ENCODE peak calls at places on chromosomes 6 and 20, in five cellular contexts. M is WTC11, J is HepG2, C is K562, R is GM23338. W is an unnamed sample.

GRCh38 chr20:2920473-2920872 is 47.2 kb downstream of the PTPRA start:
- DNase-seq in M (no peak), R (peak; percentile 59), C (no peak), J (no peak), W (no peak)

GRCh38 chr6:72819609-72820008 is 197.7 kb downstream of the KCNQ5 start:
- DNase-seq in J (no peak), C (peak; percentile 6), R (no peak), M (no peak), W (no peak)

GRCh38 chr6:3321042-3321441 is 62.3 kb downstream of the PSMG4 start:
- DNase-seq in C (no peak), R (no peak), J (no peak), M (no peak), W (no peak)

GRCh38 chr6:85551264-85551663 is 42.4 kb downstream of the SNX14 start:
- DNase-seq in M (no peak), R (peak; percentile 37), J (no peak), C (peak; percentile 58), W (no peak)

GRCh38 chr6:45548657-45549515 is 171.2 kb upstream of the SUPT3H start:
- DNase-seq in J (no peak), R (no peak), C (no peak), M (no peak), W (no peak)

GRCh38 chr20:62002882-62003480 is 62.7 kb downstream of the TAF4 start:
- DNase-seq in M (no peak), C (no peak), J (peak; percentile 51), R (no peak), W (no peak)

GRCh38 chr6:55882731-55883595 is 7.6 kb upstream of the BMP5 start:
- DNase-seq in M (no peak), J (no peak), R (no peak), C (no peak), W (no peak)

GRCh38 chr6:137309078-137309762 is 90.0 kb upstream of the IFNGR1 start:
- DNase-seq in C (peak; percentile 46), R (peak; percentile 66), M (peak; percentile 33), J (peak; percentile 56), W (no peak)

GRCh38 chr6:17470209-17470952 is 77.0 kb downstream of the CAP2 start:
- DNase-seq in M (no peak), J (no peak), R (no peak), C (no peak), W (peak; percentile 10)

GRCh38 chr20:59645761-59646171 is 41.4 kb downstream of the PHACTR3 start:
- DNase-seq in M (no peak), R (no peak), C (no peak), J (no peak), W (no peak)

GRCh38 chr6:35967059-35967769 is 46.3 kb upstream of the SRPK1 start:
- DNase-seq in C (no peak), M (no peak), R (no peak), J (peak; percentile 68), W (no peak)

GRCh38 chr6:93848011-93848620 is 428.8 kb upstream of the EPHA7 start:
- DNase-seq in M (no peak), J (no peak), R (no peak), C (no peak), W (no peak)

GRCh38 chr20:34524426-34524825 is 8.2 kb downstream of the DYNLRB1 start:
- DNase-seq in C (no peak), M (no peak), R (no peak), J (no peak), W (peak; percentile 11)

GRCh38 chr20:16308754-16309153 is 264.5 kb downstream of the KIF16B start:
- DNase-seq in R (no peak), C (no peak), J (no peak), M (no peak), W (no peak)

GRCh38 chr6:150857062-150857905 is 8.2 kb upstream of the MTHFD1L start:
- DNase-seq in R (no peak), C (no peak), J (peak; percentile 15), M (no peak), W (no peak)

GRCh38 chr6:152595507-152595906 is 41.7 kb downstream of the SYNE1 start:
- DNase-seq in M (no peak), J (peak; percentile 16), C (no peak), R (peak; percentile 51), W (no peak)

GRCh38 chr6:128275681-128276080 is 244.7 kb downstream of the PTPRK start:
- DNase-seq in M (no peak), J (no peak), C (no peak), R (no peak), W (no peak)

GRCh38 chr6:30219244-30219643 is 6.0 kb upstream of the TRIM26 start:
- DNase-seq in C (peak; percentile 46), M (peak; percentile 44), R (peak; percentile 78), J (peak; percentile 77), W (peak; percentile 59)

GRCh38 chr6:743320-744096 is 50.6 kb upstream of the EXOC2 start:
- DNase-seq in M (no peak), J (no peak), C (no peak), R (no peak), W (no peak)

GRCh38 chr6:84508981-84509380 is 255.4 kb downstream of the TBX18 start:
- DNase-seq in C (no peak), J (no peak), M (no peak), R (no peak), W (no peak)

GRCh38 chr20:34045294-34045693 is 51.6 kb downstream of the RALY start:
- DNase-seq in R (no peak), C (peak; percentile 39), M (no peak), J (peak; percentile 73), W (no peak)

GRCh38 chr6:110116258-110116657 is 63.2 kb downstream of the WASF1 start:
- DNase-seq in J (no peak), R (peak; percentile 40), M (peak; percentile 22), C (no peak), W (no peak)

GRCh38 chr6:130978660-130979396 is 84.2 kb downstream of the EPB41L2 start:
- DNase-seq in M (no peak), R (no peak), J (no peak), C (no peak), W (no peak)

GRCh38 chr20:5402903-5403531 is 86.3 kb upstream of the PROKR2 start:
- DNase-seq in J (peak; percentile 62), M (peak; percentile 67), C (peak; percentile 36), R (peak; percentile 79), W (peak; percentile 74)

GRCh38 chr6:52183131-52183530 is 3.0 kb upstream of the IL17A start:
- DNase-seq in C (no peak), M (no peak), R (no peak), J (no peak), W (no peak)

GRCh38 chr6:89693207-89693606 is 54.7 kb upstream of the LYRM2 start:
- DNase-seq in J (no peak), C (no peak), M (no peak), R (no peak), W (no peak)

DNA sequence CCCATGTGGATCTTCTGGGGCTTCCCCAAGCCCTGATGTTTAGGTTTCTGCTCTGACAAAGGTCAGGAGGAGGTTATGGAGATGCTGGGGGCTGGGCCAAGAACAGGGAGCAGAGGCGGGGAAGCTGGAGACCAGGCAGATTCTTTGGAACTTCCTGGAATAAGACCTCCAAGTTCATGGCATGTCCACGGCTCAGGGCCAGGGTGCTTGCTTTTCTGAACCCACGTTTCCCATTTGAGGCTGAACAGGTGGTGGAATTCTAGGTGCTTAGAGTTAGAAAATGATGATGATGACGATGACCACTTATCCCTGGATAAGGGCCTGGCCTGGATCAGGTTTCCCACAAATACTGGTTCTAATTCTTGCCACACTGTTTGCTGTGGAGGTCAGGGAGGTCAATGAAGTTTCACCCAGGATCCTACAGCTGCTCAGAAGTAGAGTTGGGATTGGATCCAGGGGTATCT is 30.0 kb upstream of the TGM2 start:
- DNase-seq in M (no peak), R (no peak), C (no peak), J (no peak), W (no peak)
- TF ChIP-seq CREB1 in M (no peak), R (no peak), C (no peak), J (peak; percentile 23), W (no peak)

DNA sequence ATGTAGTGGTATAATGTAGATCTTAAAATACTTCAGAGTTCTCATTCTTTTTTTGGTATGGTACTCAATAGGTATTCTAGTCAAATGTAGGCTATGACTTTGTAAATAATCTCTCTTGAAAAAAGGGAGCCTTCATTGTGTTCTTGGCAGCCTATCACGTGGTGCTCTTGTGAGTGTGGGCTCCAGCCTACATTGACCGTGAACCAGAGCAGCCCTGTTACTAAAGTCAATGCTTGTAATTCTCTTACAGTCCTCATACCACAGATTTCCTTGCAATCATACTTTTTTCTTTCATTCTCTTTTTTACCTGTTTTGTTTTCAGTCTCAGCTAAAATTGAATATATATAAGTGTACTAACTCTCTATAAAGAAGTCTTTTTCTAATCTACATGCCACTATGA is 31.1 kb downstream of the ARID1B start:
- DNase-seq in J (no peak), M (no peak), C (no peak), R (peak; percentile 49), W (no peak)
- TF ChIP-seq CREB1 in J (no peak), M (no peak), C (no peak), R (no peak), W (no peak)

DNA sequence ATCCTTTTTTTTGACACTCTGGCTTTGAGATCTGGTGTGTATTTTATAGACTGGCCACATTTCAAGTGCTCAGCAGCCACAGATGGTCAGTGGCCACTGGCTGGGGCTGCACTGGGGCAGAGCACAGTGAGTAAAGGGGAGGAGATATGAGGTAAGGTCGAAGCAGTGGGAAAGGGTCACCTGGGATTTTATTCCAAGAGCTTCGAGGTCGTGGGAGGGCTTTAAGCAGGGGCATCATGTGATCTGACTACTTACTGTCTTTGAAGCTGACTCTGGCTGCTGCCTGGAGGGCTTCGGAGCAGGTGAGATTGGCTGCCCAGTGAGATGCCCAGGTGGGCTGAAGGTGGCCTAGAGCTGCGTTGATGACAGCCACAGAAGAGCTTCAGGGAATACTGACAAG is 6.7 kb downstream of the C20orf203 start:
- DNase-seq in R (peak; percentile 64), C (no peak), J (no peak), M (no peak), W (no peak)
- TF ChIP-seq CREB1 in R (no peak), C (no peak), J (no peak), M (no peak), W (no peak)

GRCh38 chr20:1617055-1617454 is 2.8 kb downstream of the SIRPB1 start:
- DNase-seq in R (no peak), M (no peak), C (no peak), J (no peak), W (no peak)

GRCh38 chr20:1622450-1622849 is 2.6 kb upstream of the SIRPB1 start:
- DNase-seq in C (no peak), M (no peak), J (peak; percentile 0), R (no peak), W (no peak)

GRCh38 chr20:1618954-1619550 is 757 bp downstream of the SIRPB1 start:
- DNase-seq in C (no peak), M (no peak), J (peak; percentile 0), R (no peak), W (no peak)

GRCh38 chr20:1618479-1618878 is 1.3 kb downstream of the SIRPB1 start:
- DNase-seq in C (peak; percentile 0), J (peak; percentile 0), R (no peak), M (no peak), W (no peak)

DNA sequence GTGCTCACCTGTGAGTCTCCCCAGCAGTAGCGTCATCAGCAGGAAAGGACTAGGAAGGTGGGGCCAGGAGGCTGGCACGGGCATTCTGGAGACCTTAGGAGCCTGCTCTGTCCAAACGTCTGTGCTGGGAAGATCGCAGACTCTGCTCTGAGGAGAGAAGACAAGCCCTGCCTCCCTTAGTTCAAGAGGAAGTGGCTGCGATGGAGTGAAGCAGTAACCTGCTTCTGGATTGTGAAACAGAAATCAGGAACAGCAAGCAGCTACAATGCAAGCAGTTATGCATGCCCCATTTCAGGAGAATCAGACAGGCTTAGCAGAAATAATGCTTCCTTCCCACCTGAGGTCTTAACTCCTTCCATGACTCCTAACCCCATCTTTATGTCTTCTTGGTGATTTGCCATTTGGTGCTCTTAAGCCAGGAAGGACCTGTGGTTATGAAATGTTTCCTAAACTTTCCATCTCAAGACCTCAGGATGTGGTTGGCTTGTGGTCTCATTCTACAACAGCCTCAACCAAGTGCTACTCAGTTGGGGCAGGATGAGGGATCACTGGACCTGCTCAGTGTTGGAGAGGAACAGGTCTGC is at the start of gene SIRPB1:
- DNase-seq in M (no peak), C (no peak), R (no peak), J (peak; percentile 0), W (no peak)
- TF ChIP-seq CREB1 in M (no peak), C (no peak), R (no peak), J (no peak), W (no peak)

W was measured in H1.